ENCODE peak calls at places on chromosomes 6 and 20, in four cellular contexts. N, S, Y and U are unnamed samples.
A peak's percentile ranks its signal among the peaks of the same experiment; 100 is the strongest.

GRCh38 chr6:111972714-111973678 is 80.9 kb upstream of the CCN6 start:
- DNase-seq in S (no peak), Y (no peak), N (no peak), U (no peak)

GRCh38 chr6:18491303-18492090 is 104.3 kb downstream of the RNF144B start:
- DNase-seq in S (no peak), N (no peak), Y (no peak), U (no peak)

GRCh38 chr20:40160151-40160550 is 528.9 kb downstream of the MAFB start:
- DNase-seq in N (peak; percentile 13), S (peak; percentile 2), Y (peak; percentile 56), U (no peak)

GRCh38 chr6:112911949-112912348 is 564.8 kb downstream of the RFPL4B start:
- DNase-seq in S (no peak), Y (no peak), N (no peak), U (no peak)

GRCh38 chr6:106536357-106536756 is 92.9 kb downstream of the RTN4IP1 start:
- DNase-seq in S (no peak), Y (no peak), N (no peak), U (no peak)

GRCh38 chr20:58896820-58897219 is 44.3 kb downstream of the GNAS start:
- DNase-seq in N (no peak), Y (no peak), S (no peak), U (no peak)

GRCh38 chr20:22581437-22582385 is 2.7 kb downstream of the FOXA2 start:
- DNase-seq in S (no peak), N (no peak), Y (no peak), U (no peak)

GRCh38 chr20:58571942-58572666 is 56.9 kb upstream of the APCDD1L start:
- DNase-seq in S (no peak), Y (no peak), N (no peak), U (no peak)

GRCh38 chr6:38149526-38149925 is 330.0 kb downstream of the ZFAND3 start:
- DNase-seq in Y (no peak), S (no peak), N (no peak), U (no peak)

GRCh38 chr6:34360556-34360955 is 31.9 kb downstream of the NUDT3 start:
- DNase-seq in S (no peak), Y (no peak), N (no peak), U (no peak)

GRCh38 chr20:50381771-50382593 is 128.2 kb upstream of the PTPN1 start:
- DNase-seq in N (no peak), Y (no peak), S (no peak), U (no peak)

GRCh38 chr20:13333793-13334192 is 112.7 kb downstream of the ISM1 start:
- DNase-seq in N (no peak), S (no peak), Y (no peak), U (no peak)

GRCh38 chr6:131519670-131520436 is 53.2 kb upstream of the ARG1 start:
- DNase-seq in S (peak; percentile 7), N (no peak), Y (peak; percentile 63), U (no peak)

GRCh38 chr6:154012852-154013251 is 26.2 kb upstream of the OPRM1 start:
- DNase-seq in S (no peak), N (no peak), Y (no peak), U (no peak)

GRCh38 chr6:73798592-73798991 is 102.6 kb downstream of the CD109 start:
- DNase-seq in Y (no peak), S (no peak), N (no peak), U (peak; percentile 42)

GRCh38 chr6:72728706-72729343 is 107.0 kb downstream of the KCNQ5 start:
- DNase-seq in N (no peak), Y (no peak), S (no peak), U (no peak)

GRCh38 chr20:17615645-17616479 is 46.0 kb downstream of the DSTN start:
- DNase-seq in Y (no peak), S (no peak), N (no peak), U (no peak)

GRCh38 chr6:63663882-63664281 is 28.3 kb downstream of the PHF3 start:
- DNase-seq in Y (no peak), N (no peak), S (no peak), U (no peak)

GRCh38 chr6:25777031-25777430 is 22.5 kb downstream of the SLC17A4 start:
- DNase-seq in S (no peak), Y (no peak), N (no peak), U (no peak)

GRCh38 chr6:81340946-81341345 is 411.5 kb downstream of the TENT5A start:
- DNase-seq in N (no peak), S (no peak), Y (no peak), U (no peak)

GRCh38 chr6:42352856-42353564 is 98.7 kb downstream of the TRERF1 start:
- DNase-seq in N (no peak), Y (no peak), S (no peak), U (no peak)

GRCh38 chr6:16723833-16724232 is 37.4 kb downstream of the ATXN1 start:
- DNase-seq in S (no peak), N (no peak), Y (peak; percentile 38), U (no peak)

GRCh38 chr6:126027601-126028000 is 41.3 kb downstream of the TRMT11 start:
- DNase-seq in N (no peak), Y (no peak), S (no peak), U (no peak)

GRCh38 chr6:45625191-45625664 is 247.5 kb upstream of the SUPT3H start:
- DNase-seq in Y (no peak), N (no peak), S (no peak), U (no peak)

GRCh38 chr6:106468935-106469334 is 108.4 kb downstream of the CRYBG1 start:
- DNase-seq in S (no peak), Y (no peak), N (no peak), U (no peak)

GRCh38 chr6:73367761-73368355 is 1.8 kb downstream of the OOEP start:
- DNase-seq in N (no peak), Y (no peak), S (no peak), U (no peak)

GRCh38 chr6:167546611-167547327 is 221.9 kb downstream of the TTLL2 start:
- DNase-seq in S (no peak), N (no peak), Y (no peak), U (no peak)

GRCh38 chr6:75493400-75494064 is at the start of gene FILIP1:
- DNase-seq in Y (no peak), N (no peak), S (no peak), U (no peak)

GRCh38 chr6:47603995-47604394 is 94.4 kb upstream of the ADGRF4 start:
- DNase-seq in N (no peak), S (no peak), Y (no peak), U (no peak)

GRCh38 chr6:162450358-162450757 is 277.2 kb downstream of the PRKN start:
- DNase-seq in Y (no peak), S (no peak), N (no peak), U (no peak)

GRCh38 chr6:138031850-138032249 is 75.4 kb downstream of the PERP start:
- DNase-seq in S (no peak), Y (no peak), N (no peak), U (no peak)

GRCh38 chr20:60152792-60153191 is 194.6 kb downstream of the CDH26 start:
- DNase-seq in Y (no peak), S (no peak), N (no peak), U (no peak)

GRCh38 chr6:166318227-166318626 is 10.0 kb upstream of the PRR18 start:
- DNase-seq in Y (no peak), S (no peak), N (no peak), U (no peak)